ENCODE peak calls at places on chromosomes 7 and 10, in ten cellular contexts. Z is left ventricle myocardium inferior; G is cardiac muscle cell; X is psoas muscle; N is ascending aorta; H is lung; V is adrenal gland; P is colonic mucosa; L is ovary; O is CD8-positive, alpha-beta T cell. Y is an unnamed sample.

GRCh38 chr7:94374231-94374630 is 20.5 kb upstream of the COL1A2 start:
- DNase-seq in H (peak; percentile 59), G (peak; percentile 45), L (peak; percentile 89), N (peak; percentile 94), P (peak; percentile 51), V (peak; percentile 76), X (peak; percentile 83), Z (peak; percentile 79), O (no peak), Y (peak; percentile 21)

GRCh38 chr7:134690016-134690415 is 43.4 kb downstream of the BPGM start:
- DNase-seq in L (no peak), H (no peak), O (no peak), V (no peak), X (no peak), P (no peak), N (no peak), Z (no peak), G (peak; percentile 46), Y (no peak)

GRCh38 chr7:68411742-68412141 is 1186.5 kb upstream of the AUTS2 start:
- DNase-seq in L (no peak), G (no peak), O (no peak), X (no peak), V (no peak), H (no peak), N (no peak), Z (no peak), P (no peak), Y (no peak)

GRCh38 chr10:7258948-7259523 is 151.8 kb downstream of the SFMBT2 start:
- DNase-seq in P (no peak), X (no peak), N (no peak), G (no peak), Z (no peak), O (peak; percentile 60), H (no peak), L (no peak), V (peak; percentile 66), Y (no peak)

GRCh38 chr10:5895804-5896203 is 5.8 kb downstream of the FBH1 start:
- DNase-seq in O (no peak), G (no peak), H (no peak), X (no peak), L (no peak), Z (no peak), P (no peak), N (peak; percentile 49), V (no peak), Y (no peak)

GRCh38 chr7:30526163-30526562 is 21.5 kb upstream of the GGCT start:
- DNase-seq in N (no peak), Z (no peak), P (no peak), G (no peak), V (no peak), L (no peak), X (no peak), H (no peak), O (no peak), Y (no peak)

GRCh38 chr7:101238226-101239182 is 902 bp upstream of the CLDN15 start:
- DNase-seq in L (no peak), P (no peak), V (no peak), X (no peak), H (no peak), N (no peak), O (no peak), G (no peak), Z (no peak), Y (peak; percentile 60)

GRCh38 chr10:95295031-95295755 is 4.4 kb upstream of the PDLIM1 start:
- DNase-seq in P (peak; percentile 73), L (no peak), X (peak; percentile 77), O (peak; percentile 10), H (peak; percentile 61), G (peak; percentile 39), N (no peak), V (no peak), Z (peak; percentile 36), Y (peak; percentile 70)

GRCh38 chr10:124322191-124322980 is 96.3 kb downstream of the OAT start:
- DNase-seq in X (no peak), G (no peak), V (peak; percentile 18), O (no peak), L (no peak), N (peak; percentile 58), H (no peak), P (no peak), Z (no peak), Y (no peak)

GRCh38 chr10:43257210-43258031 is 9.4 kb downstream of the RASGEF1A start:
- DNase-seq in V (peak; percentile 38), N (no peak), O (no peak), Z (no peak), P (no peak), G (no peak), X (no peak), L (no peak), H (no peak), Y (no peak)

GRCh38 chr7:40200791-40201190 is 66.0 kb downstream of the SUGCT start:
- DNase-seq in N (no peak), P (no peak), G (no peak), X (no peak), O (no peak), L (no peak), V (no peak), H (no peak), Z (no peak), Y (no peak)

GRCh38 chr7:158595068-158595467 is 7.4 kb upstream of the PTPRN2 start:
- DNase-seq in X (no peak), L (no peak), P (no peak), O (no peak), H (no peak), V (peak; percentile 14), N (no peak), Z (no peak), G (no peak), Y (no peak)

DNA sequence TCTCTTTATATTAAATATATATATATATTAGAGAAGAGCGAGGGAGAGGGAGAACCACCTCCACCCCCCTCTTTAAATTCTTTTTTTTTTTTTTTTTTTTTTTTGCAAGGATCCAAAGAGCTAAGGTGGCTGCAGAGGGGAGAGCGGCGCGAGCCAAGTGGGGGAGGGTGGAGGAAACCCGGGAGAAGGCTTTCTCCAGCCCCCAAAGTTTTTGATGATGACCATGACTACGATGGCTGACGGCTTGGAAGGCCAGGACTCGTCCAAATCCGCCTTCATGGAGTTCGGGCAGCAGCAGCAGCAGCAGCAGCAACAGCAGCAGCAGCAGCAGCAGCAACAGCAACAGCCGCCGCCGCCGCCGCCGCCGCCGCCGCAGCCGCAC is 402 bp downstream of the DLX6 start:
- DNase-seq in O (no peak), L (no peak), Z (no peak), X (no peak), G (no peak), N (no peak), V (no peak), H (no peak), P (no peak), Y (no peak)
- H3K4me3 ChIP-seq in O (no peak overlapping the region), L (peak overlapping the region; percentile 18), Z (peak overlapping the region; percentile 61), X (peak overlapping the region; percentile 55), G (peak overlapping the region; percentile 37), N (peak overlapping the region; percentile 59), V (no peak overlapping the region), H (peak overlapping the region; percentile 24), P (peak overlapping the region; percentile 32), Y (peak overlapping the region; percentile 26)

DNA sequence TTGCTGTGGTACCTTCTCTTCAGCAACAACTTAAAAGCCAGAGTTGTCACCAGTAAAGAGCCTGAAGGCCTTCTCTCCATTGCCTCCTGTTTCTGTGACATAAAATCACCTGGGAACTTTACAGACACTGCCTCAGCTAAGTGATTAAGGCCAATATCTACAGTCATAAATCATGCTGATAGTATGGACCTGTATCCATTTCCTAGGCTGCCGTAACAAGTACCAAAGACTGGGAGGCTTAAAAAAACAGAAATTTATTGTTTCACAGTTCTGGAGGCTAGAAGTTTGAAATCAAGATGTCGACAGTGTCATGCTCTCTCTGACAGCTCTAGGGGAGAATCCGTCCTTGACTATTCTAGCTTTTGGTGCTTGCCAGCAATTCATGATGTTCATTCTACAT is 108.4 kb upstream of the UNC5B start:
- DNase-seq in V (no peak), Z (no peak), O (no peak), L (no peak), G (no peak), X (no peak), H (no peak), N (no peak), P (no peak), Y (no peak)
- H3K27ac ChIP-seq in V (no peak overlapping the region), Z (no peak overlapping the region), O (no peak overlapping the region), L (no peak overlapping the region), G (peak overlapping the region; percentile 9), X (no peak overlapping the region), H (no peak overlapping the region), N (no peak overlapping the region), P (no peak overlapping the region), Y (no peak overlapping the region)

GRCh38 chr7:66206909-66207240 is 1.7 kb downstream of the TPST1 start:
- DNase-seq in V (peak; percentile 36), L (no peak), O (no peak), P (no peak), N (peak; percentile 8), Z (no peak), G (no peak), X (no peak), H (no peak), Y (no peak)

GRCh38 chr7:66204822-66205735 is at the start of gene TPST1:
- DNase-seq in X (peak; percentile 87), Z (peak; percentile 87), N (peak; percentile 94), L (peak; percentile 92), O (peak; percentile 71), H (peak; percentile 84), G (peak; percentile 96), V (peak; percentile 96), P (peak; percentile 82), Y (peak; percentile 92)

GRCh38 chr7:66205736-66206080 is 574 bp downstream of the TPST1 start:
- DNase-seq in N (no peak), O (no peak), G (no peak), V (peak; percentile 60), H (no peak), Z (peak; percentile 16), P (no peak), L (no peak), X (no peak), Y (peak; percentile 64)

GRCh38 chr7:66202380-66202779 is 2.8 kb upstream of the TPST1 start:
- DNase-seq in P (no peak), Z (no peak), G (no peak), X (no peak), V (no peak), L (no peak), O (no peak), H (no peak), N (no peak), Y (no peak)

GRCh38 chr7:66206116-66206908 is 1.2 kb downstream of the TPST1 start:
- DNase-seq in H (no peak), N (peak; percentile 28), V (peak; percentile 53), X (no peak), L (no peak), P (no peak), Z (no peak), G (no peak), O (no peak), Y (no peak)
- H3K4me3 ChIP-seq in H (peak overlapping the region; percentile 73), N (peak overlapping the region; percentile 90), V (peak overlapping the region; percentile 92), X (peak overlapping the region; percentile 83), L (peak overlapping the region; percentile 61), P (peak overlapping the region; percentile 77), Z (peak overlapping the region; percentile 91), G (peak overlapping the region; percentile 83), O (peak overlapping the region; percentile 84), Y (peak overlapping the region; percentile 99)

DNA sequence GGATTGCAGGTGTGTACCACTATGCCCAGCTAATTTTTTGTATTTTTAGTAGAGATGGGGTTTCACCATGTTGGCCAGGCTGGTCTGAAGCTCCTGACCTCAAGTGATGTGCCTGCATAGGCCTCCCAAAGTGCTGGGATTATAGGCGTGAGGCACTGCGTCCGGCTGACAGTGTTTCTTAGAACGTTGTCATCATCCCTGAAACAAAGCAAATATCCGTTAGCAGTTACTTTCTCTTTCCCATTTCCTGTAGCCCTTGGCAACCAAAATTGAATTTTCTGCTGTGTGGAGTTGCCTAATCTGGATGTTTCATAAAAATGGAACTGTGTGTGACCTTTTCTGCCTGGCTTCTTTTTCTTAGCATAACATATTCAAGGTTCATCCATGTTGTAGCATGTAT is 22.4 kb downstream of the ZNF33A start:
- DNase-seq in G (no peak), P (no peak), Z (no peak), V (peak; percentile 66), L (no peak), X (no peak), N (no peak), O (no peak), H (no peak), Y (no peak)
- H3K27ac ChIP-seq in G (no peak overlapping the region), P (no peak overlapping the region), Z (peak overlapping the region; percentile 64), V (peak overlapping the region; percentile 87), L (no peak overlapping the region), X (peak overlapping the region; percentile 41), N (no peak overlapping the region), O (no peak overlapping the region), H (no peak overlapping the region), Y (no peak overlapping the region)

Y was measured in right lobe of liver.